ENCODE peak calls at places on chromosomes 7 and 10, in six cellular contexts. D, S, B, N, M and A are unnamed samples.
A peak's percentile ranks its signal among the peaks of the same experiment; 100 is the strongest.

GRCh38 chr7:11416641-11417040 is 415.4 kb downstream of the THSD7A start:
- DNase-seq in D (no peak), S (no peak), B (no peak), N (no peak), M (no peak), A (no peak)

GRCh38 chr7:135147899-135148721 is at the start of gene TMEM140:
- DNase-seq in D (no peak), S (no peak), B (no peak), N (peak; percentile 63), M (no peak), A (no peak)

GRCh38 chr7:156919132-156919713 is 26.2 kb upstream of the LMBR1 start:
- DNase-seq in D (no peak), S (no peak), B (peak; percentile 38), N (no peak), M (no peak), A (no peak)

GRCh38 chr10:2508971-2509605 is 558.3 kb upstream of the PFKP start:
- DNase-seq in D (peak; percentile 0), S (no peak), B (no peak), N (peak; percentile 34), M (no peak), A (no peak)

GRCh38 chr10:35533565-35533964 is 71.6 kb upstream of the GJD4 start:
- DNase-seq in D (no peak), S (no peak), B (no peak), N (peak; percentile 22), M (no peak), A (no peak)

GRCh38 chr10:63711866-63712716 is 190.9 kb downstream of the REEP3 start:
- DNase-seq in D (no peak), S (peak; percentile 94), B (peak; percentile 98), N (peak; percentile 97), M (no peak), A (peak; percentile 82)

GRCh38 chr10:85100495-85100894 is 772.1 kb downstream of the CCSER2 start:
- DNase-seq in D (no peak), S (no peak), B (no peak), N (no peak), M (no peak), A (no peak)

GRCh38 chr7:33040803-33041516 is 21.6 kb downstream of the NT5C3A start:
- DNase-seq in D (peak; percentile 42), S (no peak), B (no peak), N (no peak), M (peak; percentile 8), A (no peak)

GRCh38 chr7:40499718-40500117 is 364.9 kb downstream of the SUGCT start:
- DNase-seq in D (peak; percentile 54), S (no peak), B (no peak), N (peak; percentile 70), M (no peak), A (no peak)

GRCh38 chr10:1425886-1426285 is 311.4 kb downstream of the ADARB2 start:
- DNase-seq in D (no peak), S (no peak), B (no peak), N (no peak), M (no peak), A (no peak)

GRCh38 chr7:105304040-105304895 is 84.5 kb downstream of the SRPK2 start:
- DNase-seq in D (peak; percentile 21), S (no peak), B (no peak), N (peak; percentile 49), M (no peak), A (no peak)

GRCh38 chr7:925601-926000 is 28.9 kb downstream of the ADAP1 start:
- DNase-seq in D (no peak), S (peak; percentile 79), B (peak; percentile 72), N (no peak), M (no peak), A (no peak)

GRCh38 chr7:7738177-7738576 is 19.8 kb upstream of the RPA3 start:
- DNase-seq in D (no peak), S (no peak), B (no peak), N (peak; percentile 15), M (no peak), A (no peak)